ENCODE peak calls at places on chromosome 4, in nine cellular contexts. J is dorsolateral prefrontal cortex, V is heart right ventricle, F is RWPE1, W is cardiac muscle cell, Z is lung, R is foreskin keratinocyte, B is IMR-90, E is psoas muscle. T is an unnamed sample.

GRCh38 chr4:176534566-176534965 is 214.8 kb downstream of the SPCS3 start:
- DNase-seq in J (no peak), V (no peak), F (no peak), W (peak), Z (no peak), R (peak), B (peak), E (no peak), T (no peak)

GRCh38 chr4:124641715-124642380 is 70.7 kb downstream of the ANKRD50 start:
- DNase-seq in J (no peak), V (no peak), F (peak), W (peak), Z (no peak), R (peak), B (peak), E (no peak), T (no peak)

GRCh38 chr4:48375651-48376291 is 34.4 kb downstream of the SLAIN2 start:
- DNase-seq in J (no peak), V (no peak), F (peak), W (peak), Z (no peak), R (peak), B (peak), E (no peak), T (no peak)

GRCh38 chr4:176002007-176002623 is 63.5 kb upstream of the WDR17 start:
- DNase-seq in J (peak), V (peak), F (peak), W (no peak), Z (peak), R (no peak), B (no peak), E (peak), T (no peak)

GRCh38 chr4:51906167-51906647 is 63.3 kb downstream of the DCUN1D4 start:
- DNase-seq in J (no peak), V (no peak), F (no peak), W (peak), Z (no peak), R (no peak), B (peak), E (no peak), T (no peak)

GRCh38 chr4:8552581-8553205 is 27.5 kb upstream of the GPR78 start:
- DNase-seq in J (no peak), V (no peak), F (no peak), W (no peak), Z (no peak), R (no peak), B (no peak), E (no peak), T (no peak)

GRCh38 chr4:26233350-26233749 is 87.5 kb upstream of the RBPJ start:
- DNase-seq in J (no peak), V (no peak), F (no peak), W (no peak), Z (no peak), R (no peak), B (no peak), E (no peak), T (no peak)

GRCh38 chr4:36844448-36844847 is 400.1 kb upstream of the NWD2 start:
- DNase-seq in J (no peak), V (no peak), F (no peak), W (no peak), Z (no peak), R (no peak), B (no peak), E (no peak), T (no peak)

GRCh38 chr4:138235419-138235952 is 6.7 kb downstream of the SLC7A11 start:
- DNase-seq in J (no peak), V (no peak), F (no peak), W (peak), Z (no peak), R (peak), B (peak), E (no peak), T (no peak)

GRCh38 chr4:140861359-140862181 is 105.4 kb upstream of the TBC1D9 start:
- DNase-seq in J (peak), V (no peak), F (peak), W (peak), Z (peak), R (peak), B (peak), E (no peak), T (peak)

GRCh38 chr4:6999172-7000086 is 43.7 kb upstream of the TADA2B start:
- DNase-seq in J (peak), V (no peak), F (peak), W (no peak), Z (no peak), R (peak), B (no peak), E (no peak), T (no peak)

GRCh38 chr4:38095691-38096090 is 135.5 kb downstream of the PTTG2 start:
- DNase-seq in J (no peak), V (no peak), F (no peak), W (no peak), Z (no peak), R (no peak), B (no peak), E (no peak), T (no peak)

GRCh38 chr4:41814565-41814964 is 66.0 kb upstream of the PHOX2B start:
- DNase-seq in J (no peak), V (peak), F (peak), W (peak), Z (no peak), R (no peak), B (peak), E (no peak), T (peak)

GRCh38 chr4:82770607-82771006 is 28.0 kb downstream of the SCD5 start:
- DNase-seq in J (peak), V (no peak), F (no peak), W (no peak), Z (no peak), R (no peak), B (no peak), E (no peak), T (no peak)

GRCh38 chr4:183906736-183907651 is 1.9 kb downstream of the STOX2 start:
- DNase-seq in J (peak), V (peak), F (no peak), W (peak), Z (no peak), R (no peak), B (no peak), E (no peak), T (no peak)

GRCh38 chr4:38723726-38724506 is 58.9 kb downstream of the TLR10 start:
- DNase-seq in J (no peak), V (no peak), F (no peak), W (peak), Z (no peak), R (no peak), B (no peak), E (no peak), T (no peak)

GRCh38 chr4:23762551-23762950 is 127.3 kb downstream of the PPARGC1A start:
- DNase-seq in J (no peak), V (no peak), F (no peak), W (no peak), Z (no peak), R (no peak), B (no peak), E (no peak), T (no peak)

GRCh38 chr4:182449186-182449880 is 206.1 kb downstream of the TENM3 start:
- DNase-seq in J (peak), V (no peak), F (peak), W (no peak), Z (no peak), R (peak), B (peak), E (no peak), T (peak)

GRCh38 chr4:109648266-109648996 is 54.8 kb downstream of the CASP6 start:
- DNase-seq in J (no peak), V (no peak), F (no peak), W (no peak), Z (no peak), R (peak), B (no peak), E (no peak), T (no peak)

GRCh38 chr4:96134806-96135205 is 294.9 kb downstream of the PDHA2 start:
- DNase-seq in J (no peak), V (no peak), F (no peak), W (no peak), Z (no peak), R (no peak), B (no peak), E (no peak), T (no peak)

GRCh38 chr4:153651041-153651960 is 32.8 kb upstream of the TLR2 start:
- DNase-seq in J (peak), V (peak), F (no peak), W (no peak), Z (peak), R (no peak), B (no peak), E (no peak), T (no peak)

GRCh38 chr4:21879187-21879586 is 69.4 kb downstream of the KCNIP4 start:
- DNase-seq in J (no peak), V (no peak), F (no peak), W (peak), Z (no peak), R (no peak), B (peak), E (no peak), T (peak)

GRCh38 chr4:1291091-1291490 is 1.4 kb downstream of the MAEA start:
- DNase-seq in J (no peak), V (no peak), F (no peak), W (no peak), Z (no peak), R (no peak), B (no peak), E (no peak), T (no peak)

GRCh38 chr4:168221298-168221697 is 97.3 kb downstream of the DDX60 start:
- DNase-seq in J (no peak), V (no peak), F (peak), W (peak), Z (no peak), R (peak), B (peak), E (no peak), T (no peak)

GRCh38 chr4:48047896-48048295 is 31.3 kb downstream of the NIPAL1 start:
- DNase-seq in J (no peak), V (peak), F (no peak), W (no peak), Z (no peak), R (no peak), B (no peak), E (no peak), T (no peak)

GRCh38 chr4:180542445-180543100 is 1700.6 kb upstream of the TENM3 start:
- DNase-seq in J (peak), V (no peak), F (peak), W (peak), Z (no peak), R (peak), B (peak), E (no peak), T (no peak)

GRCh38 chr4:52861171-52861873 is 795 bp upstream of the RASL11B start:
- DNase-seq in J (peak), V (no peak), F (no peak), W (peak), Z (no peak), R (peak), B (no peak), E (no peak), T (no peak)

GRCh38 chr4:75244325-75244724 is 269.9 kb downstream of the RCHY1 start:
- DNase-seq in J (no peak), V (no peak), F (no peak), W (no peak), Z (no peak), R (no peak), B (no peak), E (no peak), T (no peak)

GRCh38 chr4:120056249-120056648 is 10.4 kb downstream of the MAD2L1 start:
- DNase-seq in J (no peak), V (no peak), F (no peak), W (peak), Z (no peak), R (no peak), B (peak), E (no peak), T (no peak)

GRCh38 chr4:106854970-106855369 is 181.1 kb downstream of the DKK2 start:
- DNase-seq in J (no peak), V (no peak), F (no peak), W (no peak), Z (no peak), R (no peak), B (no peak), E (no peak), T (no peak)

GRCh38 chr4:27692868-27693634 is 832.4 kb downstream of the STIM2 start:
- DNase-seq in J (no peak), V (no peak), F (no peak), W (no peak), Z (no peak), R (no peak), B (no peak), E (no peak), T (no peak)

GRCh38 chr4:99838927-99839326 is 22.3 kb downstream of the DAPP1 start:
- DNase-seq in J (no peak), V (no peak), F (no peak), W (no peak), Z (no peak), R (no peak), B (no peak), E (no peak), T (no peak)

GRCh38 chr4:86453044-86453501 is 93.2 kb upstream of the MAPK10 start:
- DNase-seq in J (no peak), V (peak), F (no peak), W (peak), Z (no peak), R (no peak), B (peak), E (no peak), T (no peak)

GRCh38 chr4:87192155-87192919 is 28.1 kb downstream of the KLHL8 start:
- DNase-seq in J (no peak), V (no peak), F (no peak), W (peak), Z (no peak), R (no peak), B (no peak), E (no peak), T (no peak)

GRCh38 chr4:153318696-153319320 is 25.7 kb upstream of the MND1 start:
- DNase-seq in J (no peak), V (no peak), F (peak), W (peak), Z (no peak), R (peak), B (peak), E (no peak), T (no peak)

GRCh38 chr4:127870688-127871087 is 10.0 kb upstream of the PLK4 start:
- DNase-seq in J (no peak), V (no peak), F (peak), W (peak), Z (peak), R (peak), B (peak), E (no peak), T (no peak)

GRCh38 chr4:107548211-107548905 is 171.7 kb downstream of the PAPSS1 start:
- DNase-seq in J (no peak), V (no peak), F (no peak), W (peak), Z (no peak), R (no peak), B (peak), E (no peak), T (peak)

GRCh38 chr4:141463678-141464077 is 172.7 kb upstream of the IL15 start:
- DNase-seq in J (no peak), V (no peak), F (no peak), W (no peak), Z (no peak), R (peak), B (peak), E (no peak), T (no peak)

GRCh38 chr4:30754021-30754420 is 33.9 kb downstream of the PCDH7 start:
- DNase-seq in J (no peak), V (no peak), F (peak), W (no peak), Z (no peak), R (peak), B (peak), E (no peak), T (no peak)

GRCh38 chr4:30760560-30760959 is 40.4 kb downstream of the PCDH7 start:
- DNase-seq in J (no peak), V (no peak), F (no peak), W (no peak), Z (no peak), R (no peak), B (no peak), E (no peak), T (no peak)

GRCh38 chr4:30756553-30756952 is 36.4 kb downstream of the PCDH7 start:
- DNase-seq in J (no peak), V (no peak), F (peak), W (no peak), Z (no peak), R (peak), B (no peak), E (no peak), T (no peak)

GRCh38 chr4:30755306-30755705 is 35.1 kb downstream of the PCDH7 start:
- DNase-seq in J (no peak), V (no peak), F (no peak), W (no peak), Z (no peak), R (no peak), B (no peak), E (no peak), T (no peak)

DNA sequence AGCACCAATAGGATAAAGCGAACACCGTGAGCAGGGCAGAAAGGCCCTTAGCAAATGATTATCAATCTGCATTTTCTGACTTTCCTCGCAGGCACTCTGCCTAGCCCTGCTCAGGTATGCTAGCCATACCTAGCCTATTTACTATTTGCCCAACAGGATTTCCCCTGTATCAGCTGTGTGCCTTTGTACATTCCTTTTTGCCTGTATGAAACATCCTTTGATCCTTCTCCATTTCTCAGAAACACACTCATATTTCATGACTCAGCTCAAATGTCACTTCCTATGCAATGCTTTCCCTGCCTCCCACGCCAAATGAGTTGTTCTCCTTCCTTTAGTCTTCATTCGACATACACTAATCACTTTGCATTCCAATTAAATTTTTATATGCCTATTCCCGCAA is 37.2 kb downstream of the PCDH7 start:
- DNase-seq in J (no peak), V (no peak), F (peak), W (peak), Z (no peak), R (peak), B (peak), E (no peak), T (no peak)
- H3K27ac ChIP-seq in J (no peak), V (no peak), F (no peak), W (peak), Z (no peak), R (peak), B (peak), E (no peak), T (no peak)

GRCh38 chr4:143389543-143390195 is 53.0 kb downstream of the GAB1 start:
- DNase-seq in J (no peak), V (no peak), F (peak), W (no peak), Z (no peak), R (peak), B (peak), E (no peak), T (no peak)

GRCh38 chr4:143390764-143391163 is 54.1 kb downstream of the GAB1 start:
- DNase-seq in J (no peak), V (no peak), F (no peak), W (no peak), Z (no peak), R (no peak), B (no peak), E (no peak), T (no peak)

GRCh38 chr4:143393195-143393594 is 56.5 kb downstream of the GAB1 start:
- DNase-seq in J (no peak), V (no peak), F (no peak), W (no peak), Z (no peak), R (no peak), B (no peak), E (no peak), T (no peak)

GRCh38 chr4:143391895-143392294 is 55.2 kb downstream of the GAB1 start:
- DNase-seq in J (no peak), V (no peak), F (no peak), W (peak), Z (no peak), R (no peak), B (peak), E (no peak), T (no peak)

GRCh38 chr4:143391261-143391660 is 54.6 kb downstream of the GAB1 start:
- DNase-seq in J (no peak), V (no peak), F (no peak), W (no peak), Z (no peak), R (no peak), B (no peak), E (no peak), T (no peak)
- H3K27ac ChIP-seq in J (peak), V (peak), F (no peak), W (peak), Z (no peak), R (no peak), B (peak), E (peak), T (no peak)

GRCh38 chr4:3145251-3145908 is 70.9 kb downstream of the HTT start:
- DNase-seq in J (no peak), V (no peak), F (no peak), W (peak), Z (no peak), R (peak), B (peak), E (no peak), T (no peak)
- H3K27ac ChIP-seq in J (no peak), V (no peak), F (no peak), W (no peak), Z (no peak), R (no peak), B (no peak), E (no peak), T (no peak)

GRCh38 chr4:150323551-150324325 is 245.5 kb downstream of the DCLK2 start:
- DNase-seq in J (no peak), V (no peak), F (no peak), W (peak), Z (no peak), R (no peak), B (peak), E (no peak), T (no peak)
- H3K27ac ChIP-seq in J (no peak), V (no peak), F (no peak), W (no peak), Z (no peak), R (no peak), B (peak), E (no peak), T (no peak)

DNA sequence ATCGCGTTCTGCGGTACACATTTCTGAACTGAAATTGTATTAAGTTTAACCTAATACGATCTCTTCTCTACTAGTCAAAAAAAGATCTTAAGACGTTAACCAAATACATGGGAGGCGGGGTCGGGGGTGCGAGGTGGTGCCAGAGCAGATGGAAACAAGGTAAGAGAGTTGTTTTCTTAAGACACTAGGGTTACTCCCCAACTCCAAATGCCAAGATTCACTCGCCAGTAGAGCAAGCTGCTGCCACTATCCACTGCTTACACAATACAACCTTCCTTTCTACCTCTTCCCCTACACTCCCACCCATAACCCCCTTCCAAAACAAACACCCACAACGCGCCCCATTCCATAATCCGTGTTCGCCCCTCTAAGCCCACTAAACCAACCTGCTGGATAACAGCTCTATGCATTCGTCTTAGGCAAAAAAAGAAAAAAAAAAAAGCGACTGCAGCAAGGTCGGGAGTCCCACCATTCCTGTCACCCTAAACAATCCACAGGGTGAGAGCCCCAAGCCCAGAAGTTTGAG is 1.3 kb downstream of the LCORL start:
- DNase-seq in J (no peak), V (no peak), F (no peak), W (peak), Z (no peak), R (peak), B (peak), E (no peak), T (no peak)
- H3K27ac ChIP-seq in J (peak), V (peak), F (peak), W (peak), Z (no peak), R (no peak), B (peak), E (peak), T (no peak)

DNA sequence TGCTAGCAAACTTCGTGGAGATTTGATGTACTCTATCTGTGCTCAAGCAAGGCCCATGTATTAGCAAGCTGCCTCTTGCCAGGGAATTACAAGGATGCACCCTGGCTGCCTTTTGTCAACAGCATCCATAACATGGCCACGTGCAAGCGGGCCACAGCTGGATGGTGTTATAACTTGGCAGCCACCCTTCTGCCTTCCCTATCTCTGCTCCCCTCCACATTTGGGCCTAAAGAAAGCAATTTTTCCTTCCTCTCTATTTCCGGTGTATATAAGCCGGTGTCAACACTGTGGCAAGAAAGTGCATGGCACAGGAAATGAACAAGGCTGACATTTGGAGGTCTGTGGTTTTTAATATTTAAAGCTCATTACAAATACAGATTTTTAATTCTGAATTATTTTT is 94.8 kb downstream of the CLNK start:
- DNase-seq in J (no peak), V (no peak), F (no peak), W (peak), Z (no peak), R (peak), B (peak), E (no peak), T (no peak)
- H3K27ac ChIP-seq in J (no peak), V (no peak), F (no peak), W (no peak), Z (no peak), R (no peak), B (no peak), E (no peak), T (no peak)

T was measured in iPS DF 6.9.